ENCODE peak calls at places on chromosomes 4 and X, in six cellular contexts. O, X, I, F, Z and N are unnamed samples.

GRCh38 chrX:2635366-2635765 is 55.7 kb upstream of the CD99 start:
- DNase-seq in O (no peak), X (no peak), I (no peak), F (no peak), Z (no peak), N (no peak)

GRCh38 chrX:87571965-87572364 is 54.4 kb downstream of the KLHL4 start:
- DNase-seq in O (peak), X (no peak), I (no peak), F (no peak), Z (no peak), N (no peak)

GRCh38 chrX:16869393-16870094 is 618 bp downstream of the RBBP7 start:
- DNase-seq in O (no peak), X (peak), I (no peak), F (no peak), Z (no peak), N (peak)

GRCh38 chr4:11487876-11488545 is 59.3 kb upstream of the HS3ST1 start:
- DNase-seq in O (peak), X (no peak), I (no peak), F (no peak), Z (no peak), N (no peak)

GRCh38 chr4:15002659-15003440 is 569 bp downstream of the CPEB2 start:
- DNase-seq in O (peak), X (peak), I (peak), F (peak), Z (peak), N (peak)

GRCh38 chr4:98539741-98540140 is 118.7 kb downstream of the TSPAN5 start:
- DNase-seq in O (no peak), X (no peak), I (no peak), F (no peak), Z (no peak), N (no peak)

GRCh38 chrX:55119712-55120111 is 30.9 kb downstream of the PAGE2 start:
- DNase-seq in O (peak), X (no peak), I (no peak), F (no peak), Z (no peak), N (no peak)

GRCh38 chrX:74220277-74220676 is 83.7 kb upstream of the ZCCHC13 start:
- DNase-seq in O (no peak), X (no peak), I (no peak), F (no peak), Z (no peak), N (no peak)

GRCh38 chr4:140567722-140568121 is 1.0 kb downstream of the UCP1 start:
- DNase-seq in O (peak), X (no peak), I (no peak), F (no peak), Z (no peak), N (no peak)

GRCh38 chr4:123674752-123675151 is 278.2 kb downstream of the SPRY1 start:
- DNase-seq in O (no peak), X (no peak), I (no peak), F (no peak), Z (no peak), N (no peak)

GRCh38 chrX:130555757-130556156 is 154.0 kb downstream of the RBMX2 start:
- DNase-seq in O (no peak), X (no peak), I (no peak), F (no peak), Z (no peak), N (no peak)

GRCh38 chr4:105944535-105944934 is 49.3 kb downstream of the NPNT start:
- DNase-seq in O (peak), X (no peak), I (no peak), F (peak), Z (no peak), N (no peak)

GRCh38 chr4:76836860-76837564 is 60.9 kb downstream of the SOWAHB start:
- DNase-seq in O (no peak), X (no peak), I (no peak), F (no peak), Z (no peak), N (peak)

GRCh38 chrX:119708936-119709335 is 16.0 kb upstream of the SEPTIN6 start:
- DNase-seq in O (peak), X (no peak), I (no peak), F (no peak), Z (no peak), N (no peak)

GRCh38 chr4:89368855-89369254 is 61.3 kb upstream of the GPRIN3 start:
- DNase-seq in O (no peak), X (no peak), I (no peak), F (no peak), Z (no peak), N (no peak)

GRCh38 chrX:50920132-50920531 is 9.6 kb downstream of the BMP15 start:
- DNase-seq in O (peak), X (no peak), I (peak), F (no peak), Z (no peak), N (no peak)

GRCh38 chrX:97672608-97673007 is 788.9 kb downstream of the RPA4 start:
- DNase-seq in O (no peak), X (no peak), I (no peak), F (no peak), Z (no peak), N (no peak)

GRCh38 chrX:139078342-139078741 is 366.8 kb upstream of the FGF13 start:
- DNase-seq in O (no peak), X (no peak), I (no peak), F (no peak), Z (no peak), N (no peak)

GRCh38 chr4:8364848-8365350 is 75.6 kb downstream of the ACOX3 start:
- DNase-seq in O (no peak), X (no peak), I (no peak), F (no peak), Z (no peak), N (no peak)

GRCh38 chrX:19372170-19373033 is 28.7 kb downstream of the PDHA1 start:
- DNase-seq in O (peak), X (peak), I (peak), F (peak), Z (peak), N (peak)